ENCODE peak calls at places on chromosomes 12 and 14, in six cellular contexts. One of them, this sample, is unnamed.

GRCh38 chr14:94392510-94392935 is 4.1 kb upstream of the SERPINA1 start:
- DNase-seq in colonic mucosa: no peak
- DNase-seq in fibroblast of the conjunctiva: no peak
- DNase-seq in cardiac muscle cell: peak
- DNase-seq in HTR-8/SVneo: peak
- DNase-seq in stimulated activated CD8-positive, alpha-beta memory T cell treated with anti-CD3 and anti-CD28 coated beads, Interleukin-15, amount 100 ng/mL, for 4 hours: peak
- DNase-seq in this sample: no peak

GRCh38 chr14:105330491-105330895 is 15.9 kb downstream of the PACS2 start:
- DNase-seq in colonic mucosa: no peak
- DNase-seq in fibroblast of the conjunctiva: no peak
- DNase-seq in cardiac muscle cell: peak
- DNase-seq in HTR-8/SVneo: peak
- DNase-seq in stimulated activated CD8-positive, alpha-beta memory T cell treated with anti-CD3 and anti-CD28 coated beads, Interleukin-15, amount 100 ng/mL, for 4 hours: no peak
- DNase-seq in this sample: no peak

GRCh38 chr14:103015426-103015825 is 41.9 kb downstream of the CDC42BPB start:
- DNase-seq in colonic mucosa: no peak
- DNase-seq in fibroblast of the conjunctiva: no peak
- DNase-seq in cardiac muscle cell: no peak
- DNase-seq in HTR-8/SVneo: no peak
- DNase-seq in stimulated activated CD8-positive, alpha-beta memory T cell treated with anti-CD3 and anti-CD28 coated beads, Interleukin-15, amount 100 ng/mL, for 4 hours: no peak
- DNase-seq in this sample: no peak

GRCh38 chr12:116339800-116340371 is 62.4 kb upstream of the MED13L start:
- DNase-seq in colonic mucosa: no peak
- DNase-seq in fibroblast of the conjunctiva: no peak
- DNase-seq in cardiac muscle cell: peak
- DNase-seq in HTR-8/SVneo: no peak
- DNase-seq in stimulated activated CD8-positive, alpha-beta memory T cell treated with anti-CD3 and anti-CD28 coated beads, Interleukin-15, amount 100 ng/mL, for 4 hours: no peak
- DNase-seq in this sample: no peak

GRCh38 chr12:40152783-40153383 is 47.0 kb upstream of the SLC2A13 start:
- DNase-seq in colonic mucosa: peak
- DNase-seq in fibroblast of the conjunctiva: peak
- DNase-seq in cardiac muscle cell: peak
- DNase-seq in HTR-8/SVneo: no peak
- DNase-seq in stimulated activated CD8-positive, alpha-beta memory T cell treated with anti-CD3 and anti-CD28 coated beads, Interleukin-15, amount 100 ng/mL, for 4 hours: no peak
- DNase-seq in this sample: peak

GRCh38 chr14:104665092-104665662 is 24.2 kb upstream of the INF2 start:
- DNase-seq in colonic mucosa: no peak
- DNase-seq in fibroblast of the conjunctiva: no peak
- DNase-seq in cardiac muscle cell: peak
- DNase-seq in HTR-8/SVneo: no peak
- DNase-seq in stimulated activated CD8-positive, alpha-beta memory T cell treated with anti-CD3 and anti-CD28 coated beads, Interleukin-15, amount 100 ng/mL, for 4 hours: no peak
- DNase-seq in this sample: no peak

GRCh38 chr14:105072381-105072861 is 7.2 kb upstream of the GPR132 start:
- DNase-seq in colonic mucosa: no peak
- DNase-seq in fibroblast of the conjunctiva: no peak
- DNase-seq in cardiac muscle cell: no peak
- DNase-seq in HTR-8/SVneo: no peak
- DNase-seq in stimulated activated CD8-positive, alpha-beta memory T cell treated with anti-CD3 and anti-CD28 coated beads, Interleukin-15, amount 100 ng/mL, for 4 hours: no peak
- DNase-seq in this sample: no peak

GRCh38 chr12:27864521-27864920 is 84.5 kb upstream of the MANSC4 start:
- DNase-seq in colonic mucosa: no peak
- DNase-seq in fibroblast of the conjunctiva: no peak
- DNase-seq in cardiac muscle cell: no peak
- DNase-seq in HTR-8/SVneo: no peak
- DNase-seq in stimulated activated CD8-positive, alpha-beta memory T cell treated with anti-CD3 and anti-CD28 coated beads, Interleukin-15, amount 100 ng/mL, for 4 hours: no peak
- DNase-seq in this sample: no peak

GRCh38 chr12:87216436-87216835 is 812.8 kb downstream of the C12orf50 start:
- DNase-seq in colonic mucosa: no peak
- DNase-seq in fibroblast of the conjunctiva: peak
- DNase-seq in cardiac muscle cell: peak
- DNase-seq in HTR-8/SVneo: no peak
- DNase-seq in stimulated activated CD8-positive, alpha-beta memory T cell treated with anti-CD3 and anti-CD28 coated beads, Interleukin-15, amount 100 ng/mL, for 4 hours: no peak
- DNase-seq in this sample: no peak

GRCh38 chr12:4454315-4454860 is 8.8 kb upstream of the FGF6 start:
- DNase-seq in colonic mucosa: no peak
- DNase-seq in fibroblast of the conjunctiva: no peak
- DNase-seq in cardiac muscle cell: no peak
- DNase-seq in HTR-8/SVneo: no peak
- DNase-seq in stimulated activated CD8-positive, alpha-beta memory T cell treated with anti-CD3 and anti-CD28 coated beads, Interleukin-15, amount 100 ng/mL, for 4 hours: no peak
- DNase-seq in this sample: no peak

GRCh38 chr14:20848316-20848954 is 42.8 kb upstream of the RNASE3 start:
- DNase-seq in colonic mucosa: no peak
- DNase-seq in fibroblast of the conjunctiva: no peak
- DNase-seq in cardiac muscle cell: peak
- DNase-seq in HTR-8/SVneo: no peak
- DNase-seq in stimulated activated CD8-positive, alpha-beta memory T cell treated with anti-CD3 and anti-CD28 coated beads, Interleukin-15, amount 100 ng/mL, for 4 hours: no peak
- DNase-seq in this sample: peak

GRCh38 chr12:124700810-124701594 is 133.6 kb upstream of the NCOR2 start:
- DNase-seq in colonic mucosa: no peak
- DNase-seq in fibroblast of the conjunctiva: no peak
- DNase-seq in cardiac muscle cell: peak
- DNase-seq in HTR-8/SVneo: peak
- DNase-seq in stimulated activated CD8-positive, alpha-beta memory T cell treated with anti-CD3 and anti-CD28 coated beads, Interleukin-15, amount 100 ng/mL, for 4 hours: no peak
- DNase-seq in this sample: no peak

GRCh38 chr14:27845241-27845850 is 921.2 kb upstream of the FOXG1 start:
- DNase-seq in colonic mucosa: no peak
- DNase-seq in fibroblast of the conjunctiva: no peak
- DNase-seq in cardiac muscle cell: no peak
- DNase-seq in HTR-8/SVneo: no peak
- DNase-seq in stimulated activated CD8-positive, alpha-beta memory T cell treated with anti-CD3 and anti-CD28 coated beads, Interleukin-15, amount 100 ng/mL, for 4 hours: no peak
- DNase-seq in this sample: no peak

GRCh38 chr12:53495903-53496751 is 3.1 kb downstream of the MAP3K12 start:
- DNase-seq in colonic mucosa: peak
- DNase-seq in fibroblast of the conjunctiva: peak
- DNase-seq in cardiac muscle cell: peak
- DNase-seq in HTR-8/SVneo: no peak
- DNase-seq in stimulated activated CD8-positive, alpha-beta memory T cell treated with anti-CD3 and anti-CD28 coated beads, Interleukin-15, amount 100 ng/mL, for 4 hours: no peak
- DNase-seq in this sample: peak

GRCh38 chr14:85093631-85094330 is 436.2 kb upstream of the FLRT2 start:
- DNase-seq in colonic mucosa: no peak
- DNase-seq in fibroblast of the conjunctiva: no peak
- DNase-seq in cardiac muscle cell: peak
- DNase-seq in HTR-8/SVneo: no peak
- DNase-seq in stimulated activated CD8-positive, alpha-beta memory T cell treated with anti-CD3 and anti-CD28 coated beads, Interleukin-15, amount 100 ng/mL, for 4 hours: no peak
- DNase-seq in this sample: no peak

GRCh38 chr14:94045563-94046345 is 19.6 kb downstream of the OTUB2 start:
- DNase-seq in colonic mucosa: no peak
- DNase-seq in fibroblast of the conjunctiva: no peak
- DNase-seq in cardiac muscle cell: no peak
- DNase-seq in HTR-8/SVneo: no peak
- DNase-seq in stimulated activated CD8-positive, alpha-beta memory T cell treated with anti-CD3 and anti-CD28 coated beads, Interleukin-15, amount 100 ng/mL, for 4 hours: no peak
- DNase-seq in this sample: no peak

GRCh38 chr14:89828473-89829200 is 125.9 kb downstream of the EFCAB11 start:
- DNase-seq in colonic mucosa: no peak
- DNase-seq in fibroblast of the conjunctiva: no peak
- DNase-seq in cardiac muscle cell: no peak
- DNase-seq in HTR-8/SVneo: no peak
- DNase-seq in stimulated activated CD8-positive, alpha-beta memory T cell treated with anti-CD3 and anti-CD28 coated beads, Interleukin-15, amount 100 ng/mL, for 4 hours: no peak
- DNase-seq in this sample: no peak

GRCh38 chr12:90010089-90010488 is 301.5 kb upstream of the ATP2B1 start:
- DNase-seq in colonic mucosa: no peak
- DNase-seq in fibroblast of the conjunctiva: no peak
- DNase-seq in cardiac muscle cell: no peak
- DNase-seq in HTR-8/SVneo: no peak
- DNase-seq in stimulated activated CD8-positive, alpha-beta memory T cell treated with anti-CD3 and anti-CD28 coated beads, Interleukin-15, amount 100 ng/mL, for 4 hours: no peak
- DNase-seq in this sample: no peak

GRCh38 chr12:532908-533565 is 73.3 kb downstream of the B4GALNT3 start:
- DNase-seq in colonic mucosa: no peak
- DNase-seq in fibroblast of the conjunctiva: no peak
- DNase-seq in cardiac muscle cell: peak
- DNase-seq in HTR-8/SVneo: no peak
- DNase-seq in stimulated activated CD8-positive, alpha-beta memory T cell treated with anti-CD3 and anti-CD28 coated beads, Interleukin-15, amount 100 ng/mL, for 4 hours: no peak
- DNase-seq in this sample: no peak

GRCh38 chr14:89681086-89682018 is 264.3 kb upstream of the FOXN3 start:
- DNase-seq in colonic mucosa: no peak
- DNase-seq in fibroblast of the conjunctiva: no peak
- DNase-seq in cardiac muscle cell: no peak
- DNase-seq in HTR-8/SVneo: no peak
- DNase-seq in stimulated activated CD8-positive, alpha-beta memory T cell treated with anti-CD3 and anti-CD28 coated beads, Interleukin-15, amount 100 ng/mL, for 4 hours: peak
- DNase-seq in this sample: peak

GRCh38 chr12:106506691-106507090 is 76.1 kb upstream of the RFX4 start:
- DNase-seq in colonic mucosa: no peak
- DNase-seq in fibroblast of the conjunctiva: no peak
- DNase-seq in cardiac muscle cell: no peak
- DNase-seq in HTR-8/SVneo: no peak
- DNase-seq in stimulated activated CD8-positive, alpha-beta memory T cell treated with anti-CD3 and anti-CD28 coated beads, Interleukin-15, amount 100 ng/mL, for 4 hours: no peak
- DNase-seq in this sample: no peak

GRCh38 chr12:103813949-103814348 is 27.1 kb downstream of the NT5DC3 start:
- DNase-seq in colonic mucosa: no peak
- DNase-seq in fibroblast of the conjunctiva: no peak
- DNase-seq in cardiac muscle cell: peak
- DNase-seq in HTR-8/SVneo: no peak
- DNase-seq in stimulated activated CD8-positive, alpha-beta memory T cell treated with anti-CD3 and anti-CD28 coated beads, Interleukin-15, amount 100 ng/mL, for 4 hours: no peak
- DNase-seq in this sample: no peak

This sample was measured in small intestine.